ENCODE peak calls at places on chromosomes 5 and 9, in six cellular contexts. B is neuronal stem cell, A is PC-9, R is GM23248, Z is fibroblast of lung, I is GM23338. O is an unnamed sample.

GRCh38 chr5:14161825-14162556 is 18.8 kb downstream of the TRIO start:
- DNase-seq in B (no peak), Z (no peak), R (no peak), I (no peak), A (no peak), O (no peak)

GRCh38 chr5:126124706-126125345 is 298.4 kb upstream of the GRAMD2B start:
- DNase-seq in B (no peak), R (peak; percentile 83), I (peak; percentile 16), A (no peak), Z (peak; percentile 79), O (peak; percentile 7)

GRCh38 chr9:131651599-131651998 is 88.3 kb downstream of the RAPGEF1 start:
- DNase-seq in I (no peak), R (peak; percentile 88), Z (peak; percentile 75), A (peak; percentile 72), B (no peak), O (no peak)

GRCh38 chr5:111394580-111394979 is 117.8 kb downstream of the STARD4 start:
- DNase-seq in I (no peak), B (no peak), A (no peak), R (peak; percentile 87), Z (peak; percentile 82), O (no peak)

GRCh38 chr5:168609806-168610482 is 30.8 kb upstream of the PANK3 start:
- DNase-seq in A (no peak), Z (no peak), I (no peak), R (no peak), B (no peak), O (no peak)

GRCh38 chr5:10329808-10330481 is 22.2 kb upstream of the CMBL start:
- DNase-seq in B (no peak), R (peak; percentile 85), I (no peak), A (no peak), Z (peak; percentile 97), O (no peak)

GRCh38 chr9:121708768-121709488 is 57.5 kb downstream of the DAB2IP start:
- DNase-seq in R (no peak), A (no peak), I (peak; percentile 60), B (no peak), Z (no peak), O (no peak)

GRCh38 chr5:14776640-14777039 is 94.9 kb downstream of the ANKH start:
- DNase-seq in I (no peak), B (no peak), A (no peak), R (no peak), Z (peak; percentile 6), O (no peak)

GRCh38 chr5:54881286-54882005 is 103.9 kb downstream of the ESM1 start:
- DNase-seq in Z (no peak), I (no peak), R (no peak), B (no peak), A (no peak), O (no peak)

GRCh38 chr9:121302786-121303185 is 34.8 kb downstream of the GSN start:
- DNase-seq in I (no peak), B (no peak), R (no peak), Z (no peak), A (no peak), O (no peak)

GRCh38 chr9:121282309-121283071 is 14.5 kb downstream of the GSN start:
- DNase-seq in I (no peak), R (peak; percentile 90), Z (peak; percentile 83), A (peak; percentile 36), B (no peak), O (no peak)

GRCh38 chr9:101408374-101409078 is 9.9 kb downstream of the ZNF189 start:
- DNase-seq in R (no peak), A (no peak), B (no peak), I (no peak), Z (peak; percentile 20), O (no peak)

DNA sequence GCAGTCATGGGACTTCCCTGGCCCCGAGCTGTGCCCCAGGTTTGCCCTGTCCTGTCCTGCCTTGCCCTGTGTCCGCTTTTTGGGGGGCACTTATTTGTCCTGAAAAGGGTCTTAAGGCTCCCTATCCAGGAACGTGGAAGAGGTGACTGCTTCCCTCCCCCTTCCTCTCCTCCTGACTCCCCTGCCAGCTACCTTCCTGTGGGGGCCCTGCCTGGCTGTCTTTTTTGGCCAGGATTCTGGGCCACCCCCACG is 6.5 kb upstream of the KLF9 start:
- DNase-seq in A (no peak), R (no peak), B (no peak), I (no peak), Z (no peak), O (no peak)
- H3K27ac ChIP-seq in A (peak overlapping the region; percentile 97), R (peak overlapping the region; percentile 99), B (no peak overlapping the region), I (no peak overlapping the region), Z (peak overlapping the region; percentile 99), O (peak overlapping the region; percentile 96)

GRCh38 chr9:136196465-136197371 is 8.2 kb downstream of the LHX3 start:
- DNase-seq in Z (no peak), I (peak; percentile 59), A (peak; percentile 43), B (no peak), R (no peak), O (no peak)

GRCh38 chr9:136199391-136200288 is 5.3 kb downstream of the LHX3 start:
- DNase-seq in R (no peak), A (no peak), B (no peak), Z (no peak), I (peak; percentile 51), O (no peak)

GRCh38 chr9:136198605-136199083 is 6.3 kb downstream of the LHX3 start:
- DNase-seq in R (peak; percentile 42), Z (no peak), B (no peak), A (no peak), I (peak; percentile 69), O (no peak)

GRCh38 chr9:136197930-136198604 is 6.9 kb downstream of the LHX3 start:
- DNase-seq in B (no peak), A (no peak), Z (no peak), I (peak; percentile 24), R (no peak), O (no peak)

GRCh38 chr9:136197372-136197875 is 7.5 kb downstream of the LHX3 start:
- DNase-seq in A (no peak), B (no peak), I (peak; percentile 34), R (no peak), Z (no peak), O (no peak)
- H3K4me2 ChIP-seq in A (no peak overlapping the region), B (no peak overlapping the region), I (peak overlapping the region; percentile 75), R (no peak overlapping the region), Z (no peak overlapping the region), O (no peak overlapping the region)

GRCh38 chr5:32587067-32587551 is 1.8 kb downstream of the SUB1 start:
- DNase-seq in B (no peak), Z (no peak), R (no peak), I (no peak), A (no peak), O (no peak)

GRCh38 chr5:32584651-32585050 is 706 bp upstream of the SUB1 start:
- DNase-seq in Z (no peak), B (no peak), I (no peak), A (no peak), R (peak; percentile 31), O (no peak)

GRCh38 chr5:32585446-32586250 is at the start of gene SUB1:
- DNase-seq in R (peak; percentile 94), Z (peak; percentile 91), B (peak; percentile 86), I (peak; percentile 94), A (peak; percentile 87), O (peak; percentile 85)

GRCh38 chr5:32585122-32585445 is 273 bp upstream of the SUB1 start:
- DNase-seq in R (no peak), A (no peak), I (no peak), Z (no peak), B (no peak), O (no peak)

GRCh38 chr5:32586251-32586642 is 890 bp downstream of the SUB1 start:
- DNase-seq in A (no peak), Z (no peak), B (no peak), I (no peak), R (no peak), O (no peak)
- H3K27ac ChIP-seq in A (peak overlapping the region; percentile 77), Z (peak overlapping the region; percentile 95), B (no peak overlapping the region), I (peak overlapping the region; percentile 34), R (peak overlapping the region; percentile 86), O (peak overlapping the region; percentile 73)

GRCh38 chr9:33106372-33106771 is 29.9 kb upstream of the SMU1 start:
- DNase-seq in R (no peak), Z (no peak), I (no peak), B (no peak), A (no peak), O (no peak)
- H3K4me2 ChIP-seq in R (peak overlapping the region; percentile 5), Z (no peak overlapping the region), I (no peak overlapping the region), B (no peak overlapping the region), A (peak overlapping the region; percentile 46), O (no peak overlapping the region)

DNA sequence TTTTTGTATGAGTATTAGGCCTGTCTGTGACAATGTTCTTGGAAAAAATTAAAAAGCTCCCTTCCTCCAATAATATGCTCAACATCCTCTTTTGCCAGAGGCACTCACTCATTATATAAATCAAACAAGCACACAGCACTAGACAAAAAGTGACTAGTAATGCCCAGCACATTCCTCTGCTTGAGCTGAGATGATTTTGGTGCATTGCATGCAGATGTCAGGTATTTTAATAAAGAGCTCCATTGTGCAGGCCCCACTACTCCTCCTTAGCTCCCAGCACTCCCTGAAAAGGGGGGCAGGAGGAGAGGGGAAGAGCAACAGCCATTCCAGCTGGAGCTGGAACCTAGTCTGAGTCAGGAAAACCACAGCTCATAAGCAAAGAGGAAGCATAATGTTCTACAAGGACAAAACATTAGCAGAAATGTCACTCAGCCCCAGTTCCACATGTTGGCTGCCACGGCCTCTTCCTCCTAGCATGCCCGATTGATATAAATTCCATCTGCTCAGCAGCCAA is 348.5 kb downstream of the BNC2 start:
- DNase-seq in I (no peak), B (no peak), Z (peak; percentile 92), A (peak; percentile 40), R (peak; percentile 88), O (no peak)
- H3K27ac ChIP-seq in I (no peak overlapping the region), B (no peak overlapping the region), Z (peak overlapping the region; percentile 57), A (peak overlapping the region; percentile 35), R (peak overlapping the region; percentile 77), O (no peak overlapping the region)

GRCh38 chr9:37239921-37240320 is 119.5 kb downstream of the ZCCHC7 start:
- DNase-seq in A (no peak), B (no peak), Z (no peak), I (no peak), R (no peak), O (no peak)
- H3K4me2 ChIP-seq in A (no peak overlapping the region), B (no peak overlapping the region), Z (no peak overlapping the region), I (no peak overlapping the region), R (no peak overlapping the region), O (no peak overlapping the region)